ENCODE peak calls at places on chromosomes 7 and 10, in ten cellular contexts. O is fibroblast of mammary gland, V is cardiac fibroblast, Q is right cardiac atrium, M is adrenal gland, C is colonic mucosa, H is right lobe of liver, I is AG04449, A is mucosa of descending colon, R is HL-60. L is an unnamed sample.

GRCh38 chr7:38482521-38482920 is 148.7 kb downstream of the AMPH start:
- DNase-seq in R (no peak), V (no peak), I (no peak), Q (no peak), H (no peak), C (no peak), A (no peak), M (no peak), O (no peak), L (no peak)

GRCh38 chr7:129438839-129439640 is 4.8 kb downstream of the STRIP2 start:
- DNase-seq in V (peak), M (no peak), I (no peak), C (no peak), O (peak), Q (no peak), A (no peak), R (no peak), H (no peak), L (peak)

GRCh38 chr10:17685227-17685840 is 41.4 kb downstream of the STAM start:
- DNase-seq in M (no peak), R (no peak), H (no peak), V (no peak), C (no peak), I (no peak), A (no peak), Q (no peak), O (no peak), L (no peak)

GRCh38 chr7:135670179-135670578 is 7.9 kb downstream of the STMP1 start:
- DNase-seq in O (peak), A (no peak), V (peak), R (no peak), C (no peak), Q (no peak), H (no peak), M (no peak), I (no peak), L (peak)

GRCh38 chr10:4395731-4396130 is 430.3 kb upstream of the AKR1E2 start:
- DNase-seq in R (no peak), V (no peak), A (no peak), H (no peak), C (no peak), Q (no peak), I (no peak), O (no peak), M (no peak), L (no peak)

GRCh38 chr10:557792-558328 is 131.6 kb downstream of the DIP2C start:
- DNase-seq in R (no peak), A (no peak), O (peak), C (no peak), Q (no peak), M (no peak), H (no peak), I (no peak), V (peak), L (no peak)

GRCh38 chr10:45513586-45513985 is 139.6 kb downstream of the ALOX5 start:
- DNase-seq in V (peak), M (no peak), I (no peak), R (no peak), C (no peak), H (no peak), A (no peak), O (no peak), Q (no peak), L (no peak)

GRCh38 chr7:26265061-26265460 is 26.6 kb upstream of the SNX10 start:
- DNase-seq in I (no peak), A (no peak), H (no peak), O (peak), V (peak), R (no peak), M (no peak), Q (no peak), C (no peak), L (no peak)

GRCh38 chr10:131123496-131123895 is 188.0 kb downstream of the TCERG1L start:
- DNase-seq in C (no peak), H (no peak), A (no peak), Q (no peak), O (no peak), I (no peak), M (no peak), V (no peak), R (no peak), L (no peak)

GRCh38 chr10:24428410-24428782 is 219.5 kb downstream of the KIAA1217 start:
- DNase-seq in M (no peak), Q (no peak), H (no peak), C (no peak), I (no peak), O (peak), A (no peak), V (peak), R (no peak), L (peak)

GRCh38 chr10:62804384-62805138 is at the start of gene ADO:
- DNase-seq in V (peak), R (peak), A (peak), C (peak), H (peak), M (peak), O (peak), Q (peak), I (peak), L (peak)

GRCh38 chr7:81299272-81299671 is 380.4 kb upstream of the SEMA3C start:
- DNase-seq in R (no peak), V (peak), Q (no peak), H (no peak), I (peak), M (no peak), C (no peak), A (no peak), O (peak), L (peak)

GRCh38 chr7:45596665-45597095 is 22.5 kb downstream of the ADCY1 start:
- DNase-seq in I (no peak), A (no peak), H (no peak), O (no peak), M (no peak), R (no peak), Q (no peak), V (no peak), C (no peak), L (no peak)

GRCh38 chr7:73712773-73713172 is 6.7 kb downstream of the STX1A start:
- DNase-seq in M (no peak), A (no peak), Q (no peak), I (no peak), H (no peak), O (no peak), V (no peak), C (no peak), R (no peak), L (no peak)

GRCh38 chr7:137992042-137992737 is 9.7 kb downstream of the CREB3L2 start:
- DNase-seq in C (no peak), V (peak), H (no peak), I (no peak), M (no peak), A (no peak), Q (no peak), O (peak), R (no peak), L (peak)

GRCh38 chr10:110083884-110084283 is 76.1 kb downstream of the ADD3 start:
- DNase-seq in R (no peak), M (no peak), V (peak), O (peak), Q (no peak), H (no peak), C (no peak), I (no peak), A (no peak), L (peak)

GRCh38 chr10:88897019-88897853 is 17.2 kb downstream of the STAMBPL1 start:
- DNase-seq in M (peak), I (no peak), A (peak), V (no peak), H (no peak), C (peak), O (peak), R (no peak), Q (peak), L (no peak)

GRCh38 chr7:6272481-6273323 is at the start of gene CYTH3:
- DNase-seq in M (peak), R (peak), H (peak), Q (peak), V (peak), C (peak), O (peak), I (no peak), A (peak), L (peak)

GRCh38 chr7:100428967-100429636 is 529 bp upstream of the MEPCE start:
- DNase-seq in Q (peak), A (peak), I (peak), O (peak), C (peak), R (peak), V (peak), H (peak), M (peak), L (peak)

GRCh38 chr7:4233621-4234497 is 448.2 kb upstream of the FOXK1 start:
- DNase-seq in A (no peak), V (no peak), O (no peak), M (no peak), H (peak), R (no peak), C (no peak), Q (no peak), I (no peak), L (no peak)

DNA sequence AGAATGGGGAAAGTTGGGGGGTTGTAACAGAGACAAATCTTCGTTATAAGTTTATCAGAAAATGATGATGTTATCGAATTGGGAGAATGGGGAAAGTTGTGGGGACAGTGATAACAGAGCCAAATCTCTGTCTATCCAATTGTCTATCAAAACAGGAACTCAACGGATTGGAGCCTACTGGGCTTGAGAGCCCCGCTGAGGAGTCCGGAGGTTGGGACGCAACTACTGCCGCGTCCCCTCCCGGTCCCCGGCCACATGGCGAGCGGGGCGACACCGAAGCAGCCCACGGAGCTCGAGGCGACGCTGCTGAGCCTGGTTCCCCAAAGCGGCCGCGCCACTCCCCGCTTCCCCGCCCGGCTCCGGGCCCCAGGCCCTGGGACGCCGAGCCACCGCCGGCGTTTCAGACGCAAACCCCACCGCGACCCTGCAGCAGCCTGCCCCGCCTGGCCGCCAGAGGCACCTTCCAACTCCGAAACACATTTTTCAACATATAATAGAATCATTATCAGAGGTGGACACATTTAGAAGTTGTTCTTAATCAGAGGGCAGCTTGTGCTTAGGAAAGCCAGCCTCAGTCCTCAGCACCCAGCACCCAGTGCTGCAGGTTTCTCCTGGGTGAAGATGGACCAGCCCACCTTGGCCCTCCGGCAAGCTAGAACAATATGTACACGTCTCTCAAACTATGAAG is 13.8 kb upstream of the RALA start:
- DNase-seq in M (no peak), H (no peak), Q (peak), I (no peak), V (no peak), C (no peak), R (peak), O (no peak), A (no peak), L (no peak)
- H3K4me3 ChIP-seq in M (peak), H (peak), Q (peak), I (peak), V (no peak), C (peak), R (peak), O (peak), A (no peak), L (no peak)

DNA sequence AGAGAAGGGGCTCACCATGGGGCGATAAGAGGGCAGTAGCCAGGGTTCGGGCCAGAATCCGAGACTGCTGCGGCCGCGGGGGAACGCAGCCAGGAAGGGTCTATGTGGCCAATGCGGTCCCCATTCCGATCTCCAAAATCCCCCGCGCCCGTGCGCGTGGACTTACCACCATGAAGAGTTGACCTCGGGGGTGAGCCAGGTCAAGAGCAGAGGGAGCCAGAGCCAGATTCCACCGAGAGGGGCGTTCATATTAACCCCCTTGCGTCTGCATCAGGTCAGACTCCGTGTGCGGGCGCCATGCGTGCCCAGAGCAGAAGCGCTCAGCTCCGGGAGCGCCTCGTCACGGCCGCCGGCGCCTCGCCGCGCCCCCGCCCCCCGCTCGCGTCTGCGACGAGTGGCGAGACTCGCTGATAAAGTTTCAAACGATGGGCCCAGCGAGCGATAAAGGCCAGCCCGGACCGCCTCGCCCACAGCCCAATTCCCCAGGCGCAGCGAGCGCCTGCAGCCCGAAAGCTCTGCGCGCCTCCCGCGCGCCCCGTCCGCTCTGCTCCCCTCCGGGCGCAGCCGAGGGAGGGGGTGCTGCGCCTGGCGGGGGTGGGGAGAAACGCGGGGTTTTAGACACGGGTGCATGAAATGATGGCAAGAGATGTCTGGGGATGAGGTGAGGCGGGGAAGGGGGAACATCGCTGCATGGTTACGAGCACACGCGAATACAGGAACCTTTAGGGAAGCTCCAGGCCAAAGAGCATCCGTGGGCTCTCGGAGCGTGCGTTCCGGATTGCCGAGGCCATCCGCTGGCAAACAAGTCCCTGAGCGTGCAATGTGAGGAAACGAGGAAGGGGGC is at the start of gene WNT2:
- DNase-seq in I (no peak), Q (peak), A (no peak), V (peak), C (no peak), H (no peak), O (no peak), R (no peak), M (no peak), L (peak)
- H3K4me3 ChIP-seq in I (peak), Q (peak), A (no peak), V (peak), C (peak), H (peak), O (peak), R (no peak), M (peak), L (peak)

DNA sequence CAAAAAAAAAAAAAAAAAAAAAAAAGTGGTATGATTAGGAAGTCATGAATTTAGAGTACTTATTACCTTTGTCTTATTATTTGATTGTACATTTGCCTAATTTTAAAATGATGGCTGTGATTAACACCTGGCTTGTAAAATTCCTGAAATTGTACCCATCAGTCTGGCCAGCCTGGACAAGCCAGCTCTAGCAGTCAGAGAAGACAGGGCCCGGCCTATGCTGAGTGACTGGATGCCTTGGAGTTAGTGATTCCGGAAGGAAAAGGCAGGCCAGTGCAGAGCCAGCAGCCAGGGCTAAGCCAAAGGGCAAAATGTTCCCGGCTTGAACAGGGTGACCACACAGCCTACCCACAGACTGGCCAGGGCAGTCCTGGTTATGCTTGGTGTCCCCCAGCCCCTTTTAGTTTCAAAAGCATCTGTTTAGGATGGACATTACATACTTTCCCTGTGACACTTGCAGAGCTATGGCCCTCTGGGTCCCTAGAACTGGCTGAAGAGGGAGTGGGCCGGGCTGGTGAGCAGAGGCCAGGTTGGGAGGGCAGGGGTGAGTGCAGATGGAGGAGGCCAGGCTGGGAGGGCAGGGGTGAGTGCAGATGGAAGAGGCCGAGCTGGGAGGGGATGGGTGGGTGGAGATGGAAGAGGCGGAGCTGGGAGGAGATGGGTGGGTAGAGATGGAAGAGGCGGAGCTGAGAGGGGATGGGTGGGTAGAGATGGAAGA is 61.7 kb downstream of the PROSER2 start:
- DNase-seq in Q (no peak), M (no peak), I (no peak), A (no peak), H (no peak), C (no peak), R (no peak), V (no peak), O (no peak), L (no peak)
- H3K4me3 ChIP-seq in Q (no peak), M (no peak), I (no peak), A (no peak), H (no peak), C (no peak), R (no peak), V (no peak), O (no peak), L (no peak)

DNA sequence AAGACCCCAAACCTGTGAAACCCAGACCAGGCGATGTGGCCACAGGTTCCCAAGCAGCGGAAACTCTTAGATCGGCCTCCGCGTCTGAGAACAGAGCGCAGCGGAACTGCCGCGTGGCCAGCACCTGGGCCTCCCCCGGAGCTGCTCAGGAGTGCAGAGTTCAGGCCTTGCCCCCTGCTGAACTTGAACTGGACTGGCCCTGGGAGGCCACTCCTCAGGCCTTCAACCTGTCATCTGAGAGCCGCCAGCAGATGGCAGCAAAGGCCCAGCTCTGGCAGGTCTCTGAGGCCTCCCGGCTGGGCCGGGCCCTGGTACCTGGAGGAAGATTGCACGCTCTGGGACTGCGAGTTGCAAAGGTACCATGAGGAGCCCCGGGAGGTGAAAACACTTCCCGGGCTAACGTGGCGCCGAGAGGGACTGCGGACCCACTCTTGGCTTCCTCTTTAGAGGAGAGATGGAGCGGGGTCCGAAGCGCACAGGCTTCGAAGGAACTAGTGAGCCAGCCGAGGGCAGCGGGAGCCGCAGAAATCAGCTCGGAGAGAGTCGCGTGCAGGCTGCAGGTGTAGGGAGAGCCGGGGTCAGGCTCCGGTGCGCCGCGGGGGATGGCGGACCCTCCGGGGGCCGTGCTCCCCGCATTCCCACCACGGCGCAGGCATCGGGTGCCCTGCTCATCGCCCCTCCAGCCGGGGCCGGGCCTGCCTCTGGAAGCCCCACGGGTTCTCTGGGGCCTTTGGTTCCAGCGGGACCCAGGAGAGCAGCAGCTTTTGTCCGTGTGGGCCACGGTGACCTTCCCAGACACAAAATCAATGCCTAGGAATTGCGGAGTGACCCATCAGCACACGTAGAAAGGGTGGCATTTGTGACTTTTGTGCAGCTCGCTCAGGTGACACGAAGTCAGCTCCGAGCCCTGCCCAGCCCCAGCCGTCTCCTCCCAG is 89.0 kb downstream of the PAXIP1 start:
- DNase-seq in O (peak), R (peak), V (peak), I (no peak), H (peak), A (peak), C (peak), Q (peak), M (peak), L (peak)
- H3K4me3 ChIP-seq in O (no peak), R (no peak), V (peak), I (peak), H (peak), A (no peak), C (peak), Q (peak), M (no peak), L (no peak)

GRCh38 chr10:72106896-72107295 is 18.5 kb upstream of the SPOCK2 start:
- DNase-seq in M (no peak), R (no peak), V (no peak), I (no peak), Q (no peak), H (no peak), C (no peak), A (no peak), O (no peak), L (no peak)
- H3K4me3 ChIP-seq in M (no peak), R (no peak), V (no peak), I (no peak), Q (no peak), H (no peak), C (no peak), A (no peak), O (no peak), L (no peak)